ENCODE peak calls at places on chromosomes 4 and X, in five cellular contexts. Q is DMS79; J is B cell; H is GM12892; S is effector CD8-positive, alpha-beta T cell. O is an unnamed sample.

GRCh38 chr4:137390141-137390540 is 142.2 kb downstream of the PCDH18 start:
- DNase-seq in Q (no peak), J (no peak), H (no peak), S (no peak), O (no peak)

GRCh38 chr4:3765271-3766206 is 646 bp upstream of the ADRA2C start:
- DNase-seq in Q (no peak), J (no peak), H (no peak), S (no peak), O (peak)

GRCh38 chr4:86848732-86849617 is at the start of gene SLC10A6:
- DNase-seq in Q (no peak), J (no peak), H (no peak), S (no peak), O (no peak)

GRCh38 chr4:166324321-166324720 is 451.3 kb downstream of the TLL1 start:
- DNase-seq in Q (no peak), J (no peak), H (no peak), S (no peak), O (no peak)

GRCh38 chr4:8310306-8310705 is 40.8 kb downstream of the HTRA3 start:
- DNase-seq in Q (no peak), J (no peak), H (no peak), S (no peak), O (no peak)

GRCh38 chr4:42280327-42281095 is 116.8 kb upstream of the SHISA3 start:
- DNase-seq in Q (no peak), J (peak), H (no peak), S (no peak), O (no peak)

GRCh38 chr4:63693321-63693720 is 715.9 kb downstream of the TECRL start:
- DNase-seq in Q (no peak), J (no peak), H (no peak), S (no peak), O (no peak)

GRCh38 chrX:80285131-80285773 is 135.0 kb upstream of the TENT5D start:
- DNase-seq in Q (no peak), J (no peak), H (no peak), S (no peak), O (no peak)

GRCh38 chrX:49162620-49163019 is at the start of gene MAGIX:
- DNase-seq in Q (no peak), J (no peak), H (no peak), S (no peak), O (no peak)

GRCh38 chr4:20603671-20604313 is 96.5 kb upstream of the PACRGL start:
- DNase-seq in Q (no peak), J (no peak), H (no peak), S (no peak), O (no peak)

GRCh38 chrX:72002886-72003285 is 92.2 kb downstream of the NHSL2 start:
- DNase-seq in Q (no peak), J (no peak), H (no peak), S (no peak), O (no peak)

GRCh38 chr4:174631901-174632758 is 109.8 kb upstream of the HPGD start:
- DNase-seq in Q (no peak), J (peak), H (no peak), S (no peak), O (no peak)

GRCh38 chrX:71111141-71111843 is at the start of gene IL2RG:
- DNase-seq in Q (no peak), J (peak), H (peak), S (peak), O (no peak)

GRCh38 chr4:114296126-114296525 is 302.5 kb upstream of the UGT8 start:
- DNase-seq in Q (no peak), J (no peak), H (no peak), S (no peak), O (no peak)

GRCh38 chr4:75302648-75303047 is 211.6 kb downstream of the RCHY1 start:
- DNase-seq in Q (no peak), J (no peak), H (no peak), S (no peak), O (no peak)

GRCh38 chrX:103329991-103330390 is at the start of gene TCEAL7:
- DNase-seq in Q (no peak), J (no peak), H (no peak), S (no peak), O (no peak)

GRCh38 chrX:117985241-117985640 is 131.4 kb downstream of the KLHL13 start:
- DNase-seq in Q (no peak), J (no peak), H (no peak), S (no peak), O (no peak)

GRCh38 chr4:14284578-14284977 is 657.1 kb upstream of the BOD1L1 start:
- DNase-seq in Q (no peak), J (no peak), H (no peak), S (no peak), O (no peak)

GRCh38 chrX:31889028-31889427 is 817.2 kb upstream of the FTHL17 start:
- DNase-seq in Q (no peak), J (no peak), H (no peak), S (no peak), O (no peak)

GRCh38 chrX:75155830-75156525 is at the start of gene ABCB7:
- DNase-seq in Q (peak), J (peak), H (peak), S (peak), O (no peak)

GRCh38 chr4:84583871-84584373 is 995 bp downstream of the CDS1 start:
- DNase-seq in Q (no peak), J (peak), H (no peak), S (no peak), O (no peak)

GRCh38 chrX:31499120-31499519 is 427.3 kb upstream of the FTHL17 start:
- DNase-seq in Q (no peak), J (no peak), H (no peak), S (no peak), O (no peak)

GRCh38 chrX:48972214-48973164 is 845 bp upstream of the KCND1 start:
- DNase-seq in Q (no peak), J (peak), H (no peak), S (peak), O (no peak)

GRCh38 chr4:3781193-3781886 is 15.2 kb downstream of the ADRA2C start:
- DNase-seq in Q (no peak), J (no peak), H (no peak), S (no peak), O (no peak)

GRCh38 chrX:17376381-17377046 is 1.5 kb downstream of the NHS start:
- DNase-seq in Q (no peak), J (no peak), H (no peak), S (no peak), O (no peak)

GRCh38 chrX:14920196-14920595 is 47.0 kb downstream of the MOSPD2 start:
- DNase-seq in Q (no peak), J (no peak), H (no peak), S (no peak), O (no peak)

GRCh38 chrX:150094996-150095395 is 156.7 kb upstream of the EOLA2 start:
- DNase-seq in Q (no peak), J (no peak), H (no peak), S (no peak), O (no peak)

GRCh38 chr4:158802914-158803313 is 34.1 kb downstream of the FNIP2 start:
- DNase-seq in Q (no peak), J (no peak), H (no peak), S (no peak), O (no peak)

GRCh38 chr4:107823870-107824366 is 814 bp upstream of the SGMS2 start:
- DNase-seq in Q (no peak), J (no peak), H (no peak), S (no peak), O (no peak)

GRCh38 chrX:13252726-13253125 is 67.1 kb downstream of the ATXN3L start:
- DNase-seq in Q (no peak), J (no peak), H (no peak), S (no peak), O (no peak)

GRCh38 chr4:147944264-147944663 is 212.4 kb downstream of the ARHGAP10 start:
- DNase-seq in Q (no peak), J (no peak), H (no peak), S (no peak), O (no peak)

GRCh38 chr4:10589808-10590207 is 94.8 kb downstream of the CLNK start:
- DNase-seq in Q (no peak), J (no peak), H (no peak), S (no peak), O (no peak)

GRCh38 chr4:54001558-54002365 is 62.6 kb downstream of the CHIC2 start:
- DNase-seq in Q (no peak), J (no peak), H (no peak), S (no peak), O (no peak)

GRCh38 chr4:60682901-60683300 is 517.2 kb upstream of the ADGRL3 start:
- DNase-seq in Q (no peak), J (no peak), H (no peak), S (no peak), O (no peak)

GRCh38 chr4:175691791-175692190 is 120.3 kb downstream of the GPM6A start:
- DNase-seq in Q (no peak), J (no peak), H (no peak), S (no peak), O (no peak)

GRCh38 chr4:172698256-172698655 is 470.4 kb upstream of the GALNT7 start:
- DNase-seq in Q (no peak), J (no peak), H (no peak), S (no peak), O (no peak)

GRCh38 chr4:15751155-15751554 is 27.0 kb upstream of the CD38 start:
- DNase-seq in Q (no peak), J (no peak), H (no peak), S (no peak), O (no peak)

GRCh38 chrX:74422576-74423288 is 1.4 kb downstream of the SLC16A2 start:
- DNase-seq in Q (no peak), J (peak), H (no peak), S (no peak), O (peak)

O was measured in 8988T.